ENCODE peak calls at places on chromosomes 7 and 10, in four cellular contexts. O is suprapubic skin, R is fibroblast of the aortic adventitia, D is A673. W is an unnamed sample.

GRCh38 chr7:115297651-115298050 is 375.8 kb downstream of the MDFIC start:
- DNase-seq in O (no peak), R (peak), D (peak), W (peak)

GRCh38 chr10:80553436-80553835 is 15.7 kb downstream of the SH2D4B start:
- DNase-seq in O (peak), R (no peak), D (no peak), W (no peak)

GRCh38 chr10:110487411-110488123 is 10.1 kb upstream of the DUSP5 start:
- DNase-seq in O (no peak), R (no peak), D (no peak), W (no peak)

GRCh38 chr10:24503627-24504320 is 219.9 kb downstream of the ARHGAP21 start:
- DNase-seq in O (no peak), R (peak), D (peak), W (peak)

GRCh38 chr10:22874189-22874854 is 53.5 kb upstream of the ARMC3 start:
- DNase-seq in O (no peak), R (peak), D (no peak), W (no peak)

GRCh38 chr10:64394744-64395143 is 873.5 kb downstream of the REEP3 start:
- DNase-seq in O (no peak), R (peak), D (no peak), W (peak)

GRCh38 chr10:60943372-60944158 is 420 bp downstream of the RHOBTB1 start:
- DNase-seq in O (peak), R (peak), D (peak), W (peak)

GRCh38 chr7:135715055-135715522 is 12.9 kb downstream of the SLC13A4 start:
- DNase-seq in O (no peak), R (no peak), D (no peak), W (no peak)

GRCh38 chr10:102004376-102004775 is 51.6 kb downstream of the ARMH3 start:
- DNase-seq in O (no peak), R (peak), D (peak), W (peak)

DNA sequence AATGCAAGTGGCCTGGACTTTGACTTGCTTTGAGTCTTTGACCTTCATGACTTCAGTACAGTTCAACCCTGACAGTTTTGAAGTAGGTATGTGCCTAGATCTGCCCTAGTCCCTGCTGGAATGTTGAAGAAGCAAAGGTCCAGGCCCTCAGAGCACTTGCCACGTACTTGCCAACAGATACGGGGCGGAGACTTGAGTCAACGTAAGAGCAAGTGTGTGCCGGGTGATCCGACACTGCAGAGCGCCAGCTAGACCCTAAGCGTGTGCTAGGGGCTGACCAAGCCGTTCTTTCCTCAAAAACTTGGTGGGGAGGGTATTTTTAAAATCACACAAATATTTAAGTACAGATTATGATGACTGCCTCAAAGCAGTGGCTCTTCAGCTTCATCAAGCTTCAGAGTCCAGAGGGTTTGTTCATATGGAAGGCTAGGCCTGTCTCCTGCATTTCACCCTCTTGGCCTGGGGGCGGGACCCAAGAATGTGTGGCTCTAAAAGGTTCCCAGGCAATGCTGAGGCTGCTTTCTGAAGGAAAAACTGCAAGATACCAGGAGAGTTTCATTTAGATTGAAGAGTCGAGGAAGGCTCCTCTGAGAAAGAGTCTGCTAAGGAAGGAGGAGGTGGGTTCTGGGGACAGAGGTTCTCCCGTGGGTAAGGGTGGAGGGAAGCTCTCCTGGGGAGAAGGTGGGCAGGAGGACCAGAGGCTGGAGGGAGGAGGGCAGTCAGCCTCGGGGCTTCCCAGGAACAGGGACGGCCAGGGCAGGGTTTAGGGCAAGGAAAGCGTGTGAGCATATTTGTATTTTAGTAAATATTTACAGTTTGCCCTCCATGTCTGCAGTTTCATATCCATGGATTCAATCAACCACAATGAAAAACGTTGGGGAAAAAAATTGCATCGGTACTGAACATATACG is 160.3 kb downstream of the EGFR start:
- DNase-seq in O (no peak), R (no peak), D (no peak), W (no peak)
- H3K4me3 ChIP-seq in O (no peak), R (no peak), D (no peak), W (no peak)

GRCh38 chr7:128904381-128905197 is 5.9 kb downstream of the KCP start:
- DNase-seq in O (no peak), R (peak), D (peak), W (peak)
- TF ChIP-seq CTCF in O (peak), R (peak), D (peak), W (peak)

GRCh38 chr7:35695987-35696386 is 1.1 kb upstream of the HERPUD2 start:
- DNase-seq in O (no peak), R (no peak), D (no peak), W (no peak)
- H3K4me3 ChIP-seq in O (peak), R (peak), D (peak), W (peak)

GRCh38 chr10:49407552-49408137 is 11.8 kb upstream of the DRGX start:
- DNase-seq in O (no peak), R (peak), D (peak), W (peak)

GRCh38 chr10:49410365-49411074 is 14.6 kb upstream of the DRGX start:
- DNase-seq in O (no peak), R (no peak), D (no peak), W (no peak)

GRCh38 chr10:49409755-49410154 is 13.9 kb upstream of the DRGX start:
- DNase-seq in O (no peak), R (no peak), D (no peak), W (no peak)

GRCh38 chr10:49412571-49412970 is 16.7 kb upstream of the DRGX start:
- DNase-seq in O (no peak), R (no peak), D (no peak), W (no peak)

GRCh38 chr10:49408437-49409306 is 12.8 kb upstream of the DRGX start:
- DNase-seq in O (no peak), R (peak), D (peak), W (peak)
- TF ChIP-seq CTCF in O (no peak), R (peak), D (peak), W (no peak)

DNA sequence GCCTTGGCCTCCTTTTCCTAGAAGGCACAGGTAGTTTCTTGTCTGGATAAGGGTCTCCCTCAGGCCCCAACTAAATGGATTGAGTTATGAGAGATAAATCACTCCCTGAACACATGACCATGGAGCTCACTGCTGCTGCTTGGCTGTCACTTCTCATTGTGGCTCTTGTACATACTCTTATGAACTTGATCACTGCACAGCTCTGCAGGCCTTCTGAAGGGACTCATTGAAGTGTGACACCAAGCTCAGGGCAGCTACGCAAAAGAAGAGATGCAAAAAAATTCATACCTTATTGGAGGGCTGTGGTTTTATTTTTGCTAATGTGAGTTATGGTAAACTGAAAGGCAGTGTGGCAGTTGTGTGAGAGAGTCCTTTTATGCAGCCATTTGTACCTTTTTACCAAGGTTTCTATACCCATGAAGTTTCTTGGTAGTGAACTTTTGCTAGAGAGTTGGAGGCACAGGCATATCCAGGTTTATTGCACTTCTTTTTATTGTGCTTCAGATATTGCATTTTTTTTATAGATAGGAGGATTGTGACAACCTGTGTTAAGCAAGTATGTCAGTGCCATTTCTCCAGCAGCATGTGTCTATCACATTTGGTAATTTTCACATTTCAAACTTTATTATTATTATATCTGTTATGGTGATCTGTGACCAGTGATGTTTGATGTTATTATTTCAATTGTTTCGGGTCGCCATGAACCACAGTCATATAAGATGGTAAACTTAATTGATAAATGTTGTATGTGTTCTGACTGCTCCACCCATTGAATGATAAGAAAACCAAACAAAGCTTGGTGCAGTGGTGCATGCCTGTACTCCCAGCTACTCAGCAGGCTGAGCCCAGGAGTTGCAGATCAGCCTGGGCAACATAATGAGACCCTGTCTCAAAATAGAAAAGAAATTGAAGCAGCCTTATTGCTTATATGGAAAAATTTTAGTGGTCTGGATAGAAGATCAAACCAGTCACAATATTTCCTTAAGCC is 100.6 kb downstream of the LRRC4 start:
- DNase-seq in O (no peak), R (no peak), D (no peak), W (no peak)
- H3K4me3 ChIP-seq in O (no peak), R (no peak), D (no peak), W (no peak)

DNA sequence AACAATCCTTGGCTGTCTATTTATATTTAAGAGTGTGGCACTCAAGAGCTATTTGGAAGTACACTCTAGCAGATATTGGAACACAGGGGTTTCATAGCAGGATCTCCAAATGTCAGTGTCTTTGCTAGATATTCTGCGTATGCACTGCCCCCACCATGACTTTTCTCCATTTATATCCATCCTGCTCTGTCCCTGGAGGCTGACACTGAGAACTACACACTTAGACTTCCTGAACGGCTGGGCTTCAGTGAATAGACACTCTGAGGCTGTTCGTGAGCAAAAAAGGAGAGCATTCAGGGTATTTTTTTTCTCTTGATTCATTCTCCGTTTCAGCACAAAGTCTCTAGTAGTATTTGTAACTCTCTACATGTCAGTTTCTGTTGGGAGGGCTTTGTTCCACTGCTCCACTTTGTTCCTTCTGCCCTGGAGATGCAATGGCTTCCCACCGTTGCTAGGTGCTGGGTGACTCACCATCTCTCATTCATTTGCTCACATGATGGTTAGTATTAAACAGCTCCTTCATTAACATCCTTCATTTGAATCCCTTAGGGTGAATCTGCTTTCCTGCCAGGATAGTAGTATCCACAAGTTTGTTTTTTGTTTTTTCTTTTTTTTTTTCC is 155.9 kb upstream of the SLC13A1 start:
- DNase-seq in O (no peak), R (no peak), D (peak), W (peak)
- TF ChIP-seq CTCF in O (no peak), R (no peak), D (no peak), W (peak)

GRCh38 chr7:27153526-27153925 is 1.1 kb upstream of the HOXA3 start:
- DNase-seq in O (no peak), R (no peak), D (no peak), W (no peak)

GRCh38 chr7:27150568-27151340 is 1.6 kb downstream of the HOXA3 start:
- DNase-seq in O (peak), R (peak), D (peak), W (peak)

GRCh38 chr7:27152816-27153486 is 568 bp upstream of the HOXA3 start:
- DNase-seq in O (no peak), R (no peak), D (no peak), W (no peak)

GRCh38 chr7:27151341-27151944 is 940 bp downstream of the HOXA3 start:
- DNase-seq in O (no peak), R (no peak), D (no peak), W (no peak)

GRCh38 chr7:27151945-27152815 is at the start of gene HOXA3:
- DNase-seq in O (peak), R (no peak), D (no peak), W (no peak)
- H3K4me3 ChIP-seq in O (peak), R (no peak), D (no peak), W (no peak)

GRCh38 chr10:83050815-83051214 is 1088.5 kb upstream of the GHITM start:
- DNase-seq in O (no peak), R (no peak), D (no peak), W (no peak)
- TF ChIP-seq CTCF in O (no peak), R (no peak), D (no peak), W (no peak)